ENCODE peak calls at places on chromosomes 6 and 20, in six cellular contexts. Y is NB4, N is cardiac muscle cell, K is EL, M is non-pigmented ciliary epithelial cell, H is nucleus accumbens. Q is an unnamed sample.

GRCh38 chr6:13427346-13427745 is 60.1 kb downstream of the GFOD1 start:
- DNase-seq in K (no peak), Y (no peak), H (no peak), N (no peak), M (no peak), Q (no peak)

GRCh38 chr20:54268941-54269340 is 61.1 kb downstream of the PFDN4 start:
- DNase-seq in N (no peak), K (no peak), M (no peak), Y (no peak), H (no peak), Q (no peak)

GRCh38 chr20:19932170-19932667 is 84.9 kb upstream of the NAA20 start:
- DNase-seq in Y (no peak), H (no peak), N (no peak), K (peak; percentile 77), M (peak; percentile 53), Q (no peak)

GRCh38 chr6:8059129-8059528 is 5.1 kb downstream of the BLOC1S5 start:
- DNase-seq in Y (peak; percentile 47), H (no peak), K (peak; percentile 22), M (no peak), N (peak; percentile 8), Q (peak; percentile 21)

GRCh38 chr20:57147185-57147584 is 119.3 kb downstream of the BMP7 start:
- DNase-seq in N (no peak), Y (no peak), M (no peak), H (no peak), K (no peak), Q (no peak)

GRCh38 chr6:70059047-70059719 is 192.8 kb downstream of the COL19A1 start:
- DNase-seq in H (no peak), M (no peak), N (no peak), K (no peak), Y (peak; percentile 4), Q (no peak)

GRCh38 chr6:44064089-44064947 is 62.9 kb downstream of the MRPL14 start:
- DNase-seq in Y (peak; percentile 81), K (peak; percentile 97), M (peak; percentile 95), N (no peak), H (no peak), Q (no peak)

GRCh38 chr20:49270177-49270576 is 7.7 kb downstream of the ZNFX1 start:
- DNase-seq in N (no peak), M (no peak), K (peak; percentile 63), H (no peak), Y (no peak), Q (no peak)

GRCh38 chr6:169556758-169557505 is 144.9 kb downstream of the WDR27 start:
- DNase-seq in K (no peak), Y (no peak), M (no peak), N (no peak), H (no peak), Q (peak; percentile 15)

GRCh38 chr6:17204548-17204947 is 76.6 kb upstream of the RBM24 start:
- DNase-seq in N (no peak), Y (peak; percentile 29), H (no peak), K (no peak), M (no peak), Q (no peak)

GRCh38 chr6:154754152-154754551 is 20.9 kb downstream of the SCAF8 start:
- DNase-seq in Y (no peak), M (no peak), H (no peak), N (no peak), K (no peak), Q (no peak)

GRCh38 chr20:3011752-3012151 is 31.7 kb upstream of the GNRH2 start:
- DNase-seq in K (no peak), M (no peak), H (no peak), Y (no peak), N (no peak), Q (no peak)

GRCh38 chr6:163861627-163862026 is 447.1 kb downstream of the QKI start:
- DNase-seq in M (no peak), H (no peak), K (no peak), N (no peak), Y (no peak), Q (no peak)

GRCh38 chr6:169252805-169253189 is 849 bp downstream of the THBS2 start:
- DNase-seq in N (peak; percentile 16), K (peak; percentile 43), Y (no peak), H (no peak), M (no peak), Q (peak; percentile 76)

GRCh38 chr6:129923520-129923919 is 62.4 kb upstream of the TMEM244 start:
- DNase-seq in N (no peak), H (no peak), K (peak; percentile 33), Y (peak; percentile 54), M (peak; percentile 63), Q (no peak)

GRCh38 chr6:153096031-153096430 is 35.1 kb downstream of the RGS17 start:
- DNase-seq in H (no peak), M (no peak), Y (no peak), K (no peak), N (no peak), Q (no peak)

GRCh38 chr6:16056263-16056870 is 72.5 kb upstream of the MYLIP start:
- DNase-seq in Y (peak; percentile 7), K (peak; percentile 22), M (no peak), H (no peak), N (no peak), Q (no peak)

GRCh38 chr20:10277616-10278015 is 59.0 kb downstream of the SNAP25 start:
- DNase-seq in N (no peak), K (no peak), M (no peak), H (no peak), Y (no peak), Q (no peak)

GRCh38 chr6:116011520-116011919 is 49.2 kb downstream of the FRK start:
- DNase-seq in K (no peak), H (no peak), Y (no peak), M (no peak), N (no peak), Q (no peak)

GRCh38 chr6:51559059-51559458 is 528.4 kb downstream of the PKHD1 start:
- DNase-seq in H (no peak), K (no peak), M (no peak), N (peak; percentile 4), Y (no peak), Q (no peak)

GRCh38 chr6:5638666-5639065 is 368.1 kb downstream of the NRN1 start:
- DNase-seq in K (no peak), M (no peak), H (peak; percentile 32), N (no peak), Y (no peak), Q (peak; percentile 84)

GRCh38 chr20:50580016-50580747 is 70.0 kb downstream of the PTPN1 start:
- DNase-seq in Y (peak; percentile 64), N (peak; percentile 65), K (peak; percentile 59), M (no peak), H (peak; percentile 26), Q (peak; percentile 35)

GRCh38 chr20:61353261-61353995 is 101.4 kb downstream of the CDH4 start:
- DNase-seq in Y (peak; percentile 25), N (no peak), K (peak; percentile 49), M (no peak), H (no peak), Q (no peak)

GRCh38 chr6:35893246-35893645 is 27.7 kb downstream of the SRPK1 start:
- DNase-seq in Y (peak; percentile 38), H (no peak), K (peak; percentile 13), M (no peak), N (no peak), Q (no peak)

GRCh38 chr6:151036869-151037680 is 171.6 kb downstream of the MTHFD1L start:
- DNase-seq in M (no peak), N (no peak), Y (no peak), K (no peak), H (no peak), Q (no peak)

GRCh38 chr20:32012159-32012682 is 2.0 kb downstream of the CCM2L start:
- DNase-seq in M (no peak), N (no peak), Y (no peak), K (no peak), H (no peak), Q (no peak)

GRCh38 chr6:44430322-44430721 is 42.8 kb downstream of the CDC5L start:
- DNase-seq in K (peak; percentile 81), Y (no peak), H (no peak), M (peak; percentile 28), N (no peak), Q (no peak)

GRCh38 chr6:42369568-42369967 is 82.2 kb downstream of the TRERF1 start:
- DNase-seq in K (no peak), H (no peak), Y (peak; percentile 61), N (no peak), M (no peak), Q (no peak)

Q was measured in globus pallidus.